ENCODE peak calls at places on chromosomes 1 and 21, in ten cellular contexts. One of them, this sample, is unnamed.

GRCh38 chr1:212506666-212507065 is 73.9 kb downstream of the NENF start:
- DNase-seq in Right ventricle myocardium superior: no peak
- DNase-seq in C1 segment of cervical spinal cord: no peak
- DNase-seq in mucosa of descending colon: no peak
- DNase-seq in CD8-positive, alpha-beta memory T cell: no peak
- DNase-seq in substantia nigra: no peak
- DNase-seq in head of caudate nucleus: no peak
- DNase-seq in HFF-Myc: no peak
- DNase-seq in skeletal muscle cell: no peak
- DNase-seq in AML-193: no peak
- DNase-seq in this sample: no peak

GRCh38 chr21:31780944-31781343 is 49.0 kb upstream of the SCAF4 start:
- DNase-seq in head of caudate nucleus: no peak
- DNase-seq in C1 segment of cervical spinal cord: no peak
- DNase-seq in skeletal muscle cell: no peak
- DNase-seq in substantia nigra: no peak
- DNase-seq in HFF-Myc: no peak
- DNase-seq in CD8-positive, alpha-beta memory T cell: no peak
- DNase-seq in AML-193: no peak
- DNase-seq in mucosa of descending colon: no peak
- DNase-seq in Right ventricle myocardium superior: no peak
- DNase-seq in this sample: no peak

GRCh38 chr1:150281758-150282557 is at the start of gene CIART:
- DNase-seq in substantia nigra: peak; percentile 90
- DNase-seq in Right ventricle myocardium superior: peak; percentile 94
- DNase-seq in AML-193: no peak
- DNase-seq in C1 segment of cervical spinal cord: no peak
- DNase-seq in HFF-Myc: peak; percentile 93
- DNase-seq in mucosa of descending colon: peak; percentile 88
- DNase-seq in head of caudate nucleus: peak; percentile 91
- DNase-seq in skeletal muscle cell: peak; percentile 97
- DNase-seq in CD8-positive, alpha-beta memory T cell: peak; percentile 90
- DNase-seq in this sample: peak; percentile 98

GRCh38 chr1:248155927-248156326 is 11.0 kb downstream of the OR2M5 start:
- DNase-seq in substantia nigra: no peak
- DNase-seq in C1 segment of cervical spinal cord: no peak
- DNase-seq in Right ventricle myocardium superior: no peak
- DNase-seq in CD8-positive, alpha-beta memory T cell: no peak
- DNase-seq in AML-193: no peak
- DNase-seq in mucosa of descending colon: no peak
- DNase-seq in head of caudate nucleus: no peak
- DNase-seq in skeletal muscle cell: no peak
- DNase-seq in HFF-Myc: no peak
- DNase-seq in this sample: no peak

GRCh38 chr1:119711804-119712341 is at the start of gene PHGDH:
- DNase-seq in C1 segment of cervical spinal cord: no peak
- DNase-seq in skeletal muscle cell: peak; percentile 80
- DNase-seq in head of caudate nucleus: peak; percentile 66
- DNase-seq in mucosa of descending colon: peak; percentile 67
- DNase-seq in Right ventricle myocardium superior: peak; percentile 82
- DNase-seq in substantia nigra: peak; percentile 11
- DNase-seq in AML-193: no peak
- DNase-seq in CD8-positive, alpha-beta memory T cell: no peak
- DNase-seq in HFF-Myc: peak; percentile 64
- DNase-seq in this sample: peak; percentile 70

GRCh38 chr1:9542425-9542824 is 3.2 kb downstream of the SLC25A33 start:
- DNase-seq in AML-193: peak; percentile 40
- DNase-seq in skeletal muscle cell: no peak
- DNase-seq in HFF-Myc: no peak
- DNase-seq in C1 segment of cervical spinal cord: no peak
- DNase-seq in CD8-positive, alpha-beta memory T cell: no peak
- DNase-seq in Right ventricle myocardium superior: no peak
- DNase-seq in substantia nigra: no peak
- DNase-seq in head of caudate nucleus: no peak
- DNase-seq in mucosa of descending colon: no peak
- DNase-seq in this sample: peak; percentile 74

GRCh38 chr1:247857069-247857985 is at the start of gene TRIM58:
- DNase-seq in CD8-positive, alpha-beta memory T cell: no peak
- DNase-seq in HFF-Myc: no peak
- DNase-seq in AML-193: no peak
- DNase-seq in Right ventricle myocardium superior: no peak
- DNase-seq in substantia nigra: no peak
- DNase-seq in mucosa of descending colon: peak; percentile 65
- DNase-seq in skeletal muscle cell: no peak
- DNase-seq in C1 segment of cervical spinal cord: no peak
- DNase-seq in head of caudate nucleus: no peak
- DNase-seq in this sample: no peak

GRCh38 chr1:42913426-42914091 is 45.1 kb downstream of the SLC2A1 start:
- DNase-seq in skeletal muscle cell: peak; percentile 55
- DNase-seq in HFF-Myc: peak; percentile 75
- DNase-seq in C1 segment of cervical spinal cord: no peak
- DNase-seq in substantia nigra: no peak
- DNase-seq in Right ventricle myocardium superior: no peak
- DNase-seq in CD8-positive, alpha-beta memory T cell: peak; percentile 69
- DNase-seq in head of caudate nucleus: no peak
- DNase-seq in mucosa of descending colon: no peak
- DNase-seq in AML-193: peak; percentile 71
- DNase-seq in this sample: peak; percentile 82

GRCh38 chr1:54546651-54547348 is 1.2 kb upstream of the ACOT11 start:
- DNase-seq in AML-193: peak; percentile 91
- DNase-seq in Right ventricle myocardium superior: no peak
- DNase-seq in HFF-Myc: no peak
- DNase-seq in skeletal muscle cell: no peak
- DNase-seq in substantia nigra: no peak
- DNase-seq in mucosa of descending colon: no peak
- DNase-seq in head of caudate nucleus: no peak
- DNase-seq in CD8-positive, alpha-beta memory T cell: no peak
- DNase-seq in C1 segment of cervical spinal cord: no peak
- DNase-seq in this sample: no peak

GRCh38 chr1:71087713-71088112 is 6.9 kb upstream of the ZRANB2 start:
- DNase-seq in head of caudate nucleus: no peak
- DNase-seq in substantia nigra: no peak
- DNase-seq in AML-193: no peak
- DNase-seq in skeletal muscle cell: no peak
- DNase-seq in HFF-Myc: no peak
- DNase-seq in mucosa of descending colon: no peak
- DNase-seq in C1 segment of cervical spinal cord: no peak
- DNase-seq in CD8-positive, alpha-beta memory T cell: no peak
- DNase-seq in Right ventricle myocardium superior: no peak
- DNase-seq in this sample: no peak

GRCh38 chr1:176880954-176881595 is 283.4 kb downstream of the ASTN1 start:
- DNase-seq in Right ventricle myocardium superior: peak; percentile 71
- DNase-seq in head of caudate nucleus: peak; percentile 82
- DNase-seq in mucosa of descending colon: no peak
- DNase-seq in substantia nigra: no peak
- DNase-seq in CD8-positive, alpha-beta memory T cell: no peak
- DNase-seq in C1 segment of cervical spinal cord: peak; percentile 4
- DNase-seq in AML-193: peak; percentile 20
- DNase-seq in skeletal muscle cell: peak; percentile 16
- DNase-seq in HFF-Myc: peak; percentile 44
- DNase-seq in this sample: peak; percentile 75

GRCh38 chr21:45865106-45865835 is 116.3 kb upstream of the COL6A1 start:
- DNase-seq in mucosa of descending colon: no peak
- DNase-seq in HFF-Myc: peak; percentile 48
- DNase-seq in C1 segment of cervical spinal cord: no peak
- DNase-seq in skeletal muscle cell: peak; percentile 69
- DNase-seq in Right ventricle myocardium superior: no peak
- DNase-seq in AML-193: no peak
- DNase-seq in substantia nigra: no peak
- DNase-seq in head of caudate nucleus: peak; percentile 2
- DNase-seq in CD8-positive, alpha-beta memory T cell: no peak
- DNase-seq in this sample: peak; percentile 27

GRCh38 chr1:81834921-81835698 is 34.4 kb downstream of the ADGRL2 start:
- DNase-seq in C1 segment of cervical spinal cord: no peak
- DNase-seq in HFF-Myc: no peak
- DNase-seq in CD8-positive, alpha-beta memory T cell: no peak
- DNase-seq in substantia nigra: no peak
- DNase-seq in mucosa of descending colon: no peak
- DNase-seq in Right ventricle myocardium superior: peak; percentile 43
- DNase-seq in AML-193: no peak
- DNase-seq in skeletal muscle cell: peak; percentile 47
- DNase-seq in head of caudate nucleus: no peak
- DNase-seq in this sample: peak; percentile 91

GRCh38 chr1:154629160-154630073 is 21.4 kb upstream of the ADAR start:
- DNase-seq in substantia nigra: no peak
- DNase-seq in head of caudate nucleus: no peak
- DNase-seq in CD8-positive, alpha-beta memory T cell: no peak
- DNase-seq in C1 segment of cervical spinal cord: no peak
- DNase-seq in skeletal muscle cell: no peak
- DNase-seq in AML-193: peak; percentile 9
- DNase-seq in Right ventricle myocardium superior: no peak
- DNase-seq in HFF-Myc: no peak
- DNase-seq in mucosa of descending colon: no peak
- DNase-seq in this sample: no peak

GRCh38 chr1:31671556-31672201 is 27.0 kb upstream of the PEF1 start:
- DNase-seq in head of caudate nucleus: no peak
- DNase-seq in skeletal muscle cell: no peak
- DNase-seq in CD8-positive, alpha-beta memory T cell: no peak
- DNase-seq in HFF-Myc: no peak
- DNase-seq in AML-193: no peak
- DNase-seq in C1 segment of cervical spinal cord: no peak
- DNase-seq in mucosa of descending colon: no peak
- DNase-seq in substantia nigra: no peak
- DNase-seq in Right ventricle myocardium superior: no peak
- DNase-seq in this sample: no peak

GRCh38 chr1:22870201-22870871 is 102.3 kb downstream of the LACTBL1 start:
- DNase-seq in Right ventricle myocardium superior: peak; percentile 78
- DNase-seq in C1 segment of cervical spinal cord: no peak
- DNase-seq in CD8-positive, alpha-beta memory T cell: no peak
- DNase-seq in substantia nigra: no peak
- DNase-seq in AML-193: no peak
- DNase-seq in HFF-Myc: no peak
- DNase-seq in mucosa of descending colon: no peak
- DNase-seq in head of caudate nucleus: no peak
- DNase-seq in skeletal muscle cell: no peak
- DNase-seq in this sample: peak; percentile 25